ENCODE peak calls at places on chromosomes 4 and X, in eight cellular contexts. I is kidney, V is GM12864, A is stomach, W is BE2C, B is fibroblast of pulmonary artery, J is GM10248, H is neural progenitor cell. Q is an unnamed sample.

GRCh38 chr4:67545199-67545995 is at the start of gene CENPC:
- DNase-seq in I (peak; percentile 99), V (peak; percentile 95), A (peak; percentile 96), W (peak; percentile 97), B (peak; percentile 99), J (peak; percentile 93), H (peak; percentile 98), Q (peak; percentile 87)

GRCh38 chr4:5863461-5864113 is 29.3 kb downstream of the CRMP1 start:
- DNase-seq in I (no peak), V (no peak), A (no peak), W (no peak), B (peak; percentile 84), J (no peak), H (no peak), Q (no peak)

GRCh38 chr4:15479089-15479912 is 9.6 kb downstream of the CC2D2A start:
- DNase-seq in I (peak; percentile 68), V (peak; percentile 5), A (peak; percentile 31), W (peak; percentile 76), B (peak; percentile 94), J (peak; percentile 54), H (peak; percentile 87), Q (peak; percentile 40)

GRCh38 chr4:77917601-77918000 is 55.0 kb downstream of the MRPL1 start:
- DNase-seq in I (no peak), V (no peak), A (no peak), W (no peak), B (no peak), J (no peak), H (no peak), Q (no peak)

GRCh38 chr4:15031197-15031596 is 28.9 kb downstream of the CPEB2 start:
- DNase-seq in I (no peak), V (no peak), A (no peak), W (no peak), B (no peak), J (no peak), H (no peak), Q (no peak)

GRCh38 chrX:44667771-44668170 is 125.1 kb upstream of the FUNDC1 start:
- DNase-seq in I (no peak), V (no peak), A (no peak), W (no peak), B (no peak), J (no peak), H (no peak), Q (no peak)

GRCh38 chr4:7313361-7313811 is 121.0 kb downstream of the SORCS2 start:
- DNase-seq in I (peak; percentile 86), V (no peak), A (no peak), W (no peak), B (no peak), J (no peak), H (no peak), Q (no peak)

GRCh38 chr4:56723201-56723605 is 42.1 kb upstream of the HOPX start:
- DNase-seq in I (no peak), V (no peak), A (no peak), W (no peak), B (no peak), J (no peak), H (no peak), Q (no peak)

GRCh38 chrX:41457618-41458192 is 10.6 kb downstream of the NYX start:
- DNase-seq in I (peak; percentile 19), V (no peak), A (no peak), W (no peak), B (no peak), J (no peak), H (no peak), Q (peak; percentile 26)

GRCh38 chr4:41820473-41820872 is 71.9 kb upstream of the PHOX2B start:
- DNase-seq in I (no peak), V (no peak), A (no peak), W (no peak), B (no peak), J (no peak), H (no peak), Q (no peak)

GRCh38 chr4:169314906-169315305 is 44.1 kb upstream of the SH3RF1 start:
- DNase-seq in I (peak; percentile 92), V (no peak), A (peak; percentile 92), W (peak; percentile 87), B (peak; percentile 68), J (no peak), H (no peak), Q (no peak)

GRCh38 chr4:2827874-2828751 is 15.5 kb upstream of the ADD1 start:
- DNase-seq in I (peak; percentile 53), V (no peak), A (no peak), W (peak; percentile 3), B (no peak), J (no peak), H (no peak), Q (no peak)

GRCh38 chrX:139538907-139539593 is 8.5 kb downstream of the F9 start:
- DNase-seq in I (no peak), V (no peak), A (no peak), W (no peak), B (no peak), J (no peak), H (no peak), Q (no peak)

GRCh38 chr4:102663073-102663472 is 97.7 kb downstream of the MANBA start:
- DNase-seq in I (no peak), V (no peak), A (no peak), W (no peak), B (peak; percentile 67), J (no peak), H (no peak), Q (no peak)

GRCh38 chr4:175435437-175435836 is 376.6 kb downstream of the GPM6A start:
- DNase-seq in I (no peak), V (no peak), A (no peak), W (peak; percentile 85), B (peak; percentile 34), J (no peak), H (peak; percentile 1), Q (no peak)

GRCh38 chr4:70666369-70666768 is at the start of gene JCHAIN:
- DNase-seq in I (no peak), V (no peak), A (no peak), W (no peak), B (peak; percentile 22), J (no peak), H (no peak), Q (no peak)

GRCh38 chrX:118325453-118325852 is 20.5 kb upstream of the WDR44 start:
- DNase-seq in I (no peak), V (no peak), A (no peak), W (no peak), B (peak; percentile 6), J (peak; percentile 16), H (no peak), Q (peak; percentile 10)

GRCh38 chr4:113961322-113961698 is 18.1 kb downstream of the ARSJ start:
- DNase-seq in I (no peak), V (no peak), A (no peak), W (no peak), B (peak; percentile 89), J (no peak), H (no peak), Q (no peak)

GRCh38 chr4:137226221-137226620 is 306.1 kb downstream of the PCDH18 start:
- DNase-seq in I (no peak), V (no peak), A (no peak), W (no peak), B (no peak), J (no peak), H (no peak), Q (no peak)

DNA sequence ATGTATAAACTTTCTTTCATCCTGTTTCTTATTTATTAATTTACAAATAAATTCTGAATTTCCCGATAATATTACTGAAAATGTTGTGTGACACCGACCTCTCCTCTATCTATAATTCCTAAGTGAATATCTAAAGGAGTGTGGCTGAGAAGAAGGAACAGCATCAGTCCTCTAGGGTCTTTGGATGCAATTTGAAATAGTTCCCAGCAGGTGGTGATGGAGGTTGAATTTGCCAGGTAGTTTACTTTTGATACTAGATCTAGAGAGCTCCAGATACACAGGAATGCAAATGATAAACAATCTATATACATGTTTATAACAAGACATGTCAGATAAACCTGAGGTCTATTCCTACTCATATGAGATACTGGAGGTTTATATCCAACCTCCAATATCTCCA is 305.4 kb downstream of the PCDH18 start:
- DNase-seq in I (no peak), V (no peak), A (no peak), W (no peak), B (peak; percentile 36), J (no peak), H (peak; percentile 27), Q (no peak)
- TF ChIP-seq CTCF in I (no peak), V (no peak), A (no peak), W (peak; percentile 71), B (peak; percentile 49), J (no peak), H (peak; percentile 49), Q (no peak)

GRCh38 chrX:109261279-109261678 is 220.6 kb downstream of the GUCY2F start:
- DNase-seq in I (no peak), V (no peak), A (no peak), W (no peak), B (peak; percentile 3), J (no peak), H (no peak), Q (no peak)
- TF ChIP-seq CTCF in I (no peak), V (no peak), A (no peak), W (no peak), B (no peak), J (no peak), H (no peak), Q (no peak)

DNA sequence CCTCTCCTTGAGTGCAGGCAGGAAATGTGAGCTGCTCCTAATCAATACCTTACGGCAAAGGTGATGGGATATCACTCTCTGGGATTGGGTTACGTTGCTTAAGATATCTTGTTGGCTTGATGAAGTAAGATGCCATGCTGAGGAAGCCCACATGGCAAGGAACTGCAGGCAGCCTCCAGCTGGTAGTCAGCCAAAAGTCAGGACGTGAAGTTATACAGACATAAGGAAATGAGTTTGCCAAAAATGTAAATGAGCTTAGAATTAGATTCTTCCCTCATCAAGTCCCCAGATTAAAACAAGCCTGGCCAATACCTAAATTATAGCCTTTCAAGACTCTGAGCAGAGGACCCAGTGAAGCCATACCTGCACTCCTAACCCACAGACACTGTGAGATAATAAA is 155.0 kb downstream of the QDPR start:
- DNase-seq in I (no peak), V (no peak), A (no peak), W (no peak), B (no peak), J (no peak), H (no peak), Q (no peak)
- TF ChIP-seq CTCF in I (no peak), V (no peak), A (no peak), W (no peak), B (no peak), J (no peak), H (no peak), Q (no peak)

GRCh38 chr4:83910693-83911092 is 374.8 kb downstream of the GPAT3 start:
- DNase-seq in I (no peak), V (no peak), A (no peak), W (no peak), B (no peak), J (no peak), H (no peak), Q (no peak)

GRCh38 chr4:83906561-83906960 is 370.7 kb downstream of the GPAT3 start:
- DNase-seq in I (no peak), V (no peak), A (no peak), W (no peak), B (peak; percentile 56), J (no peak), H (no peak), Q (no peak)

DNA sequence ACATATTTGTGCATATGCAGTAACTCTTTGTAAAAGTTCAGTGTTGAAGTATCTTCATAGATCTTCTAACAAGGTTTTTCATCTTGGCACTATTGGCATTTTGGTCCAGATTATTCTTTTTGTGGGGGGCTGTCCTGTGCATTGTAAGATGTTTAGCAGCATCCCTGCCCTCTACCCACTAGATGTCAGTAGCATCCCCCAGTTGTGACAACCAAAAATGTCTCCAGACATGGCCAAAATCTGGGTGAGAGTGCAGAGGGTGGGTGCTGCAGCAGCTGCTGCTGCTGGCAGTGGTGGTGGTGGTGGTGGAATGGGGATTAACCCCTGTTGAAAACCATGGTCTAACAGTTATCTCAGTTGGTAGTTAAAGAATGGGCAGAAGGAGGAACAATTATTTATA is 370.0 kb downstream of the GPAT3 start:
- DNase-seq in I (no peak), V (no peak), A (no peak), W (peak; percentile 70), B (no peak), J (no peak), H (peak; percentile 77), Q (no peak)
- TF ChIP-seq CTCF in I (no peak), V (peak; percentile 50), A (no peak), W (peak; percentile 86), B (peak; percentile 3), J (peak; percentile 22), H (peak; percentile 79), Q (peak; percentile 3)

Q was measured in GM20000.